ENCODE peak calls at places on chromosomes 11 and 22, in ten cellular contexts. I, J, D, S, Y, T, N, K, L and M are unnamed samples.

GRCh38 chr11:69152748-69153446 is 2.8 kb upstream of the SMIM38 start:
- DNase-seq in I (no peak), J (no peak), D (no peak), S (no peak), Y (no peak), T (no peak), N (no peak), K (no peak), L (no peak), M (peak; percentile 18)

GRCh38 chr22:21693333-21693998 is 27.7 kb downstream of the PPIL2 start:
- DNase-seq in I (no peak), J (no peak), D (no peak), S (no peak), Y (no peak), T (no peak), N (no peak), K (peak; percentile 34), L (no peak), M (no peak)

GRCh38 chr11:70853103-70853830 is 399.1 kb downstream of the SHANK2 start:
- DNase-seq in I (no peak), J (peak; percentile 85), D (no peak), S (no peak), Y (no peak), T (no peak), N (no peak), K (no peak), L (no peak), M (no peak)

GRCh38 chr11:44568706-44569473 is 3.4 kb downstream of the CD82 start:
- DNase-seq in I (peak; percentile 52), J (peak; percentile 79), D (peak; percentile 72), S (peak; percentile 82), Y (peak; percentile 77), T (peak; percentile 94), N (peak; percentile 89), K (peak; percentile 87), L (peak; percentile 98), M (peak; percentile 95)

GRCh38 chr11:86923993-86924766 is 31.0 kb downstream of the FZD4 start:
- DNase-seq in I (no peak), J (no peak), D (no peak), S (peak; percentile 66), Y (no peak), T (no peak), N (no peak), K (no peak), L (no peak), M (peak; percentile 59)

GRCh38 chr11:36455658-36456111 is 54.4 kb downstream of the TRAF6 start:
- DNase-seq in I (peak; percentile 68), J (peak; percentile 67), D (peak; percentile 81), S (peak; percentile 95), Y (peak; percentile 24), T (peak; percentile 97), N (no peak), K (no peak), L (peak; percentile 98), M (peak; percentile 95)

GRCh38 chr22:17315310-17315709 is 54.0 kb upstream of the CECR2 start:
- DNase-seq in I (no peak), J (no peak), D (no peak), S (no peak), Y (no peak), T (no peak), N (no peak), K (no peak), L (no peak), M (no peak)

GRCh38 chr22:22207845-22208564 is 36.6 kb upstream of the VPREB1 start:
- DNase-seq in I (peak; percentile 83), J (no peak), D (peak; percentile 52), S (peak; percentile 80), Y (peak; percentile 80), T (peak; percentile 66), N (peak; percentile 95), K (peak; percentile 73), L (peak; percentile 61), M (peak; percentile 79)

GRCh38 chr11:130122141-130122575 is 37.4 kb upstream of the ST14 start:
- DNase-seq in I (no peak), J (no peak), D (no peak), S (no peak), Y (no peak), T (peak; percentile 12), N (peak; percentile 21), K (no peak), L (peak; percentile 60), M (no peak)

GRCh38 chr22:39917776-39918493 is 17.1 kb downstream of the GRAP2 start:
- DNase-seq in I (no peak), J (no peak), D (no peak), S (peak; percentile 30), Y (no peak), T (no peak), N (no peak), K (no peak), L (no peak), M (peak; percentile 5)

GRCh38 chr22:27212617-27213177 is 555.3 kb downstream of the MIAT start:
- DNase-seq in I (peak; percentile 80), J (no peak), D (peak; percentile 33), S (peak; percentile 100), Y (peak; percentile 69), T (no peak), N (no peak), K (no peak), L (peak; percentile 90), M (peak; percentile 95)

GRCh38 chr11:45232341-45233080 is 53.6 kb downstream of the SYT13 start:
- DNase-seq in I (no peak), J (no peak), D (no peak), S (no peak), Y (no peak), T (no peak), N (no peak), K (no peak), L (no peak), M (no peak)

GRCh38 chr22:40036591-40037225 is 42.0 kb downstream of the FAM83F start:
- DNase-seq in I (peak; percentile 75), J (peak; percentile 69), D (peak; percentile 52), S (peak; percentile 73), Y (peak; percentile 68), T (no peak), N (peak; percentile 88), K (peak; percentile 65), L (peak; percentile 49), M (peak; percentile 82)

GRCh38 chr11:69097263-69097662 is 48.5 kb downstream of the TPCN2 start:
- DNase-seq in I (no peak), J (no peak), D (no peak), S (no peak), Y (no peak), T (no peak), N (no peak), K (no peak), L (no peak), M (no peak)

GRCh38 chr11:36258730-36259360 is 30.4 kb downstream of the COMMD9 start:
- DNase-seq in I (peak; percentile 77), J (peak; percentile 69), D (peak; percentile 32), S (peak; percentile 78), Y (peak; percentile 32), T (peak; percentile 35), N (peak; percentile 35), K (no peak), L (peak; percentile 69), M (peak; percentile 91)

DNA sequence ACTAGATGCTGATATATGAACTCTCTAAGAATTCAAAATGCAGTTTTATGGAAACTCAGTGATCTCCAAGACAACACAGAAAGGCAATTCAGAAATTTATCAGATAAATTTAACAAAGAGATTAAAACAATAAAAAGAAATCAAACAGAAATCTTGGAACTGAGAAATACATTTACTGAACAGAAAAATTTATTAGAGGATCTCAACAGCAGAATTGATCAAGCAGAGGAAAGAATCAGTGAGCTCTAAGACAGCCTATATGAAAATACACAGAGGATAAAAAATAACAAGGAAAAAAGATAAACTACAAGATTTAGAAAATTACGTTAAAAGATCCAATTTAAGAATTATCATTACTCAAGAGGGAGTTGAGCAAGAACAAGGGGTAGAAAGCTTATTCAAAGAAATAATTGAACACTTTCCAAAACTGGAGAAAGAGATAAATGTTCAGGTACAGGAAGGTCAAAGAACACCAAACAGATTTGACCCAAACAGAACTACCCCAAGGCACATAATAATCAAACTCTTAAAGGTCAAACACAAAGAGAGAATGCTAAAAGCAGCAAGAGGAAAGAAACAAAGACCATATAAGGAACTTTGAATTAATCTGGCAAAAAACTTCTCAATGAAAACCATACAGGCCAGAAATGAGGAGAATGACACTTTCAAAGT is 103.1 kb downstream of the APIP start:
- DNase-seq in I (no peak), J (no peak), D (no peak), S (no peak), Y (no peak), T (no peak), N (no peak), K (no peak), L (no peak), M (no peak)
- H3K4me3 ChIP-seq in I (no peak overlapping the region), J (no peak overlapping the region), D (no peak overlapping the region), S (no peak overlapping the region), Y (no peak overlapping the region), T (no peak overlapping the region), N (no peak overlapping the region), K (no peak overlapping the region), L (no peak overlapping the region), M (no peak overlapping the region)

DNA sequence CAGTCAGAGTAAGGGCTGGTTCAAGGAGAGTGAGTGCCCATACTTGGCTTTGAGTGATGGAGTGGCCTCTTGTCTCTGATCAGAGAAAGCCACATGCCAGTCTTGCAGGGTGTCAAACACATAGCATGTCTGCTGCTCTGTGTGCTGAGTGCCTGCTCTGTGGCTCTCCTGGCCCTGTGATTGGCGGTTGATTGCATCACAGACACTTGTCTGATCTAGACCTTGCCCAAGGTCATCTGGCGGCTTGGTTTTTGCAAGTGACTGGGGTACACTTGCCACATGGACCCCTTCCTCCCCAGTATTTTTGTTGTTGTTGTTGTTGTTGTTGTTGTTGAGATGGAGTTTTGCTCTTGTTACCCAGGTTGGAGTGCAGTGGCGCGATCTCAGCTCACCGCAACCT is 10.3 kb downstream of the OSBP2 start:
- DNase-seq in I (no peak), J (no peak), D (no peak), S (no peak), Y (no peak), T (no peak), N (no peak), K (no peak), L (no peak), M (no peak)
- H3K4me3 ChIP-seq in I (no peak overlapping the region), J (no peak overlapping the region), D (no peak overlapping the region), S (no peak overlapping the region), Y (no peak overlapping the region), T (no peak overlapping the region), N (no peak overlapping the region), K (no peak overlapping the region), L (no peak overlapping the region), M (no peak overlapping the region)

GRCh38 chr11:46249103-46249942 is 28.1 kb upstream of the CREB3L1 start:
- DNase-seq in I (peak; percentile 4), J (no peak), D (no peak), S (peak; percentile 59), Y (no peak), T (no peak), N (peak; percentile 44), K (no peak), L (peak; percentile 65), M (peak; percentile 67)
- H3K4me3 ChIP-seq in I (no peak overlapping the region), J (no peak overlapping the region), D (no peak overlapping the region), S (no peak overlapping the region), Y (no peak overlapping the region), T (no peak overlapping the region), N (no peak overlapping the region), K (no peak overlapping the region), L (no peak overlapping the region), M (no peak overlapping the region)

DNA sequence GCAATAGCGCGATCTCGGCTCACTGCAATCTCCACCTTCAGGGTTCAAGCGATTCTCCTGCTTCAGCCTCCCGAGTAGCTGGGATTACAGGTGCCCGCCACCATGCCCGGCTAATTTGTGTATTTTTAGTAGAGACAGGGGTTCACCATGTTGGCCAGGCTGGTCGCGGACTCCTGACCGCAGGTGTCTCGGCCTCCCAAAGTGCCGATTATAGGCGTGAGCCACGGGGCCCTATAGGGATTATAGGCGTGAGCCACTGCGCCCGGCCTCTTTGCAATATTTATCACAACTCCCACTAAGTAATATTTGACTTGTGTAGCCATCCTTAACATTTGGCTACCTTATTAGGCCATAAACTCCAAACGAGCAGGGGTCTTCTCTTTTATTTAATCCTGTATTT is 879 bp upstream of the CUL5 start:
- DNase-seq in I (no peak), J (no peak), D (no peak), S (no peak), Y (no peak), T (no peak), N (no peak), K (no peak), L (no peak), M (no peak)
- H3K4me3 ChIP-seq in I (peak overlapping the region; percentile 96), J (no peak overlapping the region), D (no peak overlapping the region), S (no peak overlapping the region), Y (no peak overlapping the region), T (no peak overlapping the region), N (no peak overlapping the region), K (no peak overlapping the region), L (no peak overlapping the region), M (no peak overlapping the region)